ENCODE peak calls at places on chromosomes 6 and 20, in seven cellular contexts. One of them, this sample, is unnamed.

GRCh38 chr6:158584236-158584651 is 24.4 kb downstream of the TMEM181 start:
- DNase-seq in HCT116: no peak
- DNase-seq in K562: no peak
- DNase-seq in HepG2: no peak
- DNase-seq in GM12878: no peak
- DNase-seq in SK-N-SH: no peak
- DNase-seq in H1: no peak
- DNase-seq in this sample: no peak

GRCh38 chr6:142167472-142167871 is 20.4 kb downstream of the VTA1 start:
- DNase-seq in HCT116: no peak
- DNase-seq in K562: no peak
- DNase-seq in HepG2: no peak
- DNase-seq in GM12878: no peak
- DNase-seq in SK-N-SH: no peak
- DNase-seq in H1: no peak
- DNase-seq in this sample: no peak

GRCh38 chr20:54004397-54004940 is 65.9 kb downstream of the BCAS1 start:
- DNase-seq in HCT116: no peak
- DNase-seq in K562: no peak
- DNase-seq in HepG2: no peak
- DNase-seq in GM12878: peak; percentile 86
- DNase-seq in SK-N-SH: no peak
- DNase-seq in H1: no peak
- DNase-seq in this sample: no peak

GRCh38 chr20:19750907-19751636 is 7.0 kb upstream of the RIN2 start:
- DNase-seq in HCT116: no peak
- DNase-seq in K562: no peak
- DNase-seq in HepG2: no peak
- DNase-seq in GM12878: no peak
- DNase-seq in SK-N-SH: peak; percentile 26
- DNase-seq in H1: no peak
- DNase-seq in this sample: peak; percentile 16

GRCh38 chr6:139342957-139343750 is 31.3 kb downstream of the CITED2 start:
- DNase-seq in HCT116: no peak
- DNase-seq in K562: no peak
- DNase-seq in HepG2: no peak
- DNase-seq in GM12878: no peak
- DNase-seq in SK-N-SH: no peak
- DNase-seq in H1: no peak
- DNase-seq in this sample: no peak

GRCh38 chr20:14830466-14830865 is 493.1 kb upstream of the FLRT3 start:
- DNase-seq in HCT116: no peak
- DNase-seq in K562: no peak
- DNase-seq in HepG2: no peak
- DNase-seq in GM12878: peak; percentile 89
- DNase-seq in SK-N-SH: no peak
- DNase-seq in H1: no peak
- DNase-seq in this sample: no peak

GRCh38 chr6:111565316-111566221 is 40.1 kb downstream of the TRAF3IP2 start:
- DNase-seq in HCT116: no peak
- DNase-seq in K562: peak; percentile 29
- DNase-seq in HepG2: peak; percentile 30
- DNase-seq in GM12878: no peak
- DNase-seq in SK-N-SH: no peak
- DNase-seq in H1: no peak
- DNase-seq in this sample: no peak

GRCh38 chr6:66558189-66558588 is 851.2 kb upstream of the EYS start:
- DNase-seq in HCT116: no peak
- DNase-seq in K562: no peak
- DNase-seq in HepG2: peak; percentile 7
- DNase-seq in GM12878: no peak
- DNase-seq in SK-N-SH: no peak
- DNase-seq in H1: no peak
- DNase-seq in this sample: no peak

GRCh38 chr6:25062070-25062811 is 126.5 kb upstream of the RIPOR2 start:
- DNase-seq in HCT116: no peak
- DNase-seq in K562: no peak
- DNase-seq in HepG2: no peak
- DNase-seq in GM12878: no peak
- DNase-seq in SK-N-SH: no peak
- DNase-seq in H1: no peak
- DNase-seq in this sample: no peak

GRCh38 chr6:125747589-125748533 is 1.6 kb upstream of the HEY2 start:
- DNase-seq in HCT116: no peak
- DNase-seq in K562: peak; percentile 32
- DNase-seq in HepG2: no peak
- DNase-seq in GM12878: no peak
- DNase-seq in SK-N-SH: peak; percentile 52
- DNase-seq in H1: peak; percentile 76
- DNase-seq in this sample: no peak

GRCh38 chr20:41258489-41258888 is 59.0 kb downstream of the ZHX3 start:
- DNase-seq in HCT116: no peak
- DNase-seq in K562: no peak
- DNase-seq in HepG2: no peak
- DNase-seq in GM12878: no peak
- DNase-seq in SK-N-SH: no peak
- DNase-seq in H1: no peak
- DNase-seq in this sample: no peak

GRCh38 chr6:156167289-156168076 is 609.7 kb upstream of the ARID1B start:
- DNase-seq in HCT116: no peak
- DNase-seq in K562: no peak
- DNase-seq in HepG2: no peak
- DNase-seq in GM12878: no peak
- DNase-seq in SK-N-SH: no peak
- DNase-seq in H1: no peak
- DNase-seq in this sample: no peak

GRCh38 chr6:151241853-151242252 is 2.1 kb downstream of the AKAP12 start:
- DNase-seq in HCT116: no peak
- DNase-seq in K562: no peak
- DNase-seq in HepG2: no peak
- DNase-seq in GM12878: no peak
- DNase-seq in SK-N-SH: no peak
- DNase-seq in H1: no peak
- DNase-seq in this sample: no peak

GRCh38 chr6:84652356-84653026 is 111.9 kb downstream of the TBX18 start:
- DNase-seq in HCT116: no peak
- DNase-seq in K562: no peak
- DNase-seq in HepG2: no peak
- DNase-seq in GM12878: no peak
- DNase-seq in SK-N-SH: no peak
- DNase-seq in H1: no peak
- DNase-seq in this sample: no peak

GRCh38 chr6:170165501-170166117 is 125.3 kb downstream of the DLL1 start:
- DNase-seq in HCT116: no peak
- DNase-seq in K562: no peak
- DNase-seq in HepG2: no peak
- DNase-seq in GM12878: no peak
- DNase-seq in SK-N-SH: no peak
- DNase-seq in H1: no peak
- DNase-seq in this sample: no peak

GRCh38 chr6:132289761-132290160 is 111.5 kb downstream of the MOXD1 start:
- DNase-seq in HCT116: no peak
- DNase-seq in K562: no peak
- DNase-seq in HepG2: no peak
- DNase-seq in GM12878: no peak
- DNase-seq in SK-N-SH: no peak
- DNase-seq in H1: no peak
- DNase-seq in this sample: no peak

GRCh38 chr20:46358336-46359058 is 47.9 kb downstream of the ELMO2 start:
- DNase-seq in HCT116: no peak
- DNase-seq in K562: no peak
- DNase-seq in HepG2: no peak
- DNase-seq in GM12878: no peak
- DNase-seq in SK-N-SH: no peak
- DNase-seq in H1: no peak
- DNase-seq in this sample: no peak

GRCh38 chr20:61448396-61448795 is 196.3 kb downstream of the CDH4 start:
- DNase-seq in HCT116: no peak
- DNase-seq in K562: no peak
- DNase-seq in HepG2: no peak
- DNase-seq in GM12878: no peak
- DNase-seq in SK-N-SH: no peak
- DNase-seq in H1: no peak
- DNase-seq in this sample: no peak

GRCh38 chr6:35365599-35366596 is 23.5 kb downstream of the PPARD start:
- DNase-seq in HCT116: peak; percentile 27
- DNase-seq in K562: peak; percentile 28
- DNase-seq in HepG2: peak; percentile 40
- DNase-seq in GM12878: no peak
- DNase-seq in SK-N-SH: no peak
- DNase-seq in H1: no peak
- DNase-seq in this sample: no peak

GRCh38 chr20:54320148-54320607 is 112.3 kb downstream of the PFDN4 start:
- DNase-seq in HCT116: no peak
- DNase-seq in K562: no peak
- DNase-seq in HepG2: no peak
- DNase-seq in GM12878: no peak
- DNase-seq in SK-N-SH: no peak
- DNase-seq in H1: no peak
- DNase-seq in this sample: peak; percentile 30

GRCh38 chr6:31120151-31120915 is at the start of gene CDSN:
- DNase-seq in HCT116: no peak
- DNase-seq in K562: no peak
- DNase-seq in HepG2: no peak
- DNase-seq in GM12878: no peak
- DNase-seq in SK-N-SH: no peak
- DNase-seq in H1: no peak
- DNase-seq in this sample: no peak

GRCh38 chr6:20791074-20791473 is 256.8 kb downstream of the CDKAL1 start:
- DNase-seq in HCT116: no peak
- DNase-seq in K562: no peak
- DNase-seq in HepG2: no peak
- DNase-seq in GM12878: peak; percentile 9
- DNase-seq in SK-N-SH: no peak
- DNase-seq in H1: no peak
- DNase-seq in this sample: no peak

GRCh38 chr6:14454467-14454763 is 336.8 kb downstream of the CD83 start:
- DNase-seq in HCT116: no peak
- DNase-seq in K562: peak; percentile 69
- DNase-seq in HepG2: no peak
- DNase-seq in GM12878: no peak
- DNase-seq in SK-N-SH: no peak
- DNase-seq in H1: no peak
- DNase-seq in this sample: peak; percentile 31

GRCh38 chr20:25453035-25453810 is 45.8 kb downstream of the GINS1 start:
- DNase-seq in HCT116: no peak
- DNase-seq in K562: no peak
- DNase-seq in HepG2: no peak
- DNase-seq in GM12878: no peak
- DNase-seq in SK-N-SH: peak; percentile 77
- DNase-seq in H1: no peak
- DNase-seq in this sample: no peak

GRCh38 chr20:4740774-4741431 is 19.2 kb downstream of the PRND start:
- DNase-seq in HCT116: peak; percentile 32
- DNase-seq in K562: peak; percentile 49
- DNase-seq in HepG2: peak; percentile 60
- DNase-seq in GM12878: no peak
- DNase-seq in SK-N-SH: peak; percentile 41
- DNase-seq in H1: peak; percentile 90
- DNase-seq in this sample: no peak

GRCh38 chr6:1597924-1598323 is 11.8 kb upstream of the FOXC1 start:
- DNase-seq in HCT116: no peak
- DNase-seq in K562: no peak
- DNase-seq in HepG2: peak; percentile 37
- DNase-seq in GM12878: no peak
- DNase-seq in SK-N-SH: no peak
- DNase-seq in H1: no peak
- DNase-seq in this sample: no peak

GRCh38 chr6:10759884-10760329 is 12.3 kb downstream of the TMEM14B start:
- DNase-seq in HCT116: peak; percentile 78
- DNase-seq in K562: peak; percentile 25
- DNase-seq in HepG2: no peak
- DNase-seq in GM12878: no peak
- DNase-seq in SK-N-SH: no peak
- DNase-seq in H1: no peak
- DNase-seq in this sample: no peak
- TF ChIP-seq JUND in HCT116: peak; percentile 89
- TF ChIP-seq JUND in K562: peak; percentile 22
- TF ChIP-seq JUND in HepG2: no peak
- TF ChIP-seq JUND in GM12878: no peak
- TF ChIP-seq JUND in SK-N-SH: peak; percentile 67
- TF ChIP-seq JUND in H1: no peak
- TF ChIP-seq JUND in this sample: no peak

GRCh38 chr6:43203029-43203717 is 21.2 kb downstream of the CUL9 start:
- DNase-seq in HCT116: no peak
- DNase-seq in K562: no peak
- DNase-seq in HepG2: no peak
- DNase-seq in GM12878: no peak
- DNase-seq in SK-N-SH: no peak
- DNase-seq in H1: no peak
- DNase-seq in this sample: no peak

GRCh38 chr6:43204271-43205105 is 22.5 kb downstream of the CUL9 start:
- DNase-seq in HCT116: no peak
- DNase-seq in K562: no peak
- DNase-seq in HepG2: no peak
- DNase-seq in GM12878: no peak
- DNase-seq in SK-N-SH: no peak
- DNase-seq in H1: no peak
- DNase-seq in this sample: no peak

GRCh38 chr6:43205849-43206248 is 23.4 kb downstream of the DNPH1 start:
- DNase-seq in HCT116: no peak
- DNase-seq in K562: no peak
- DNase-seq in HepG2: no peak
- DNase-seq in GM12878: no peak
- DNase-seq in SK-N-SH: no peak
- DNase-seq in H1: no peak
- DNase-seq in this sample: no peak

GRCh38 chr6:43203718-43204095 is 21.7 kb downstream of the CUL9 start:
- DNase-seq in HCT116: no peak
- DNase-seq in K562: no peak
- DNase-seq in HepG2: no peak
- DNase-seq in GM12878: no peak
- DNase-seq in SK-N-SH: no peak
- DNase-seq in H1: no peak
- DNase-seq in this sample: no peak

GRCh38 chr6:43207286-43207685 is 22.0 kb downstream of the DNPH1 start:
- DNase-seq in HCT116: no peak
- DNase-seq in K562: no peak
- DNase-seq in HepG2: no peak
- DNase-seq in GM12878: no peak
- DNase-seq in SK-N-SH: no peak
- DNase-seq in H1: no peak
- DNase-seq in this sample: no peak
- TF ChIP-seq JUND in HCT116: no peak
- TF ChIP-seq JUND in K562: no peak
- TF ChIP-seq JUND in HepG2: no peak
- TF ChIP-seq JUND in GM12878: no peak
- TF ChIP-seq JUND in SK-N-SH: no peak
- TF ChIP-seq JUND in H1: no peak
- TF ChIP-seq JUND in this sample: no peak

GRCh38 chr20:17872434-17872833 is 96.2 kb downstream of the SNX5 start:
- DNase-seq in HCT116: no peak
- DNase-seq in K562: no peak
- DNase-seq in HepG2: no peak
- DNase-seq in GM12878: no peak
- DNase-seq in SK-N-SH: no peak
- DNase-seq in H1: no peak
- DNase-seq in this sample: no peak
- TF ChIP-seq JUND in HCT116: no peak
- TF ChIP-seq JUND in K562: no peak
- TF ChIP-seq JUND in HepG2: no peak
- TF ChIP-seq JUND in GM12878: no peak
- TF ChIP-seq JUND in SK-N-SH: no peak
- TF ChIP-seq JUND in H1: no peak
- TF ChIP-seq JUND in this sample: no peak

GRCh38 chr6:43738877-43739641 is 31.0 kb upstream of the VEGFA start:
- DNase-seq in HCT116: no peak
- DNase-seq in K562: peak; percentile 43
- DNase-seq in HepG2: no peak
- DNase-seq in GM12878: no peak
- DNase-seq in SK-N-SH: peak; percentile 22
- DNase-seq in H1: no peak
- DNase-seq in this sample: no peak
- TF ChIP-seq JUND in HCT116: no peak
- TF ChIP-seq JUND in K562: no peak
- TF ChIP-seq JUND in HepG2: no peak
- TF ChIP-seq JUND in GM12878: no peak
- TF ChIP-seq JUND in SK-N-SH: no peak
- TF ChIP-seq JUND in H1: no peak
- TF ChIP-seq JUND in this sample: no peak